ENCODE peak calls at places on chromosomes 3 and 15, in eight cellular contexts. Z, V, M, C, E, P, G and Q are unnamed samples.

GRCh38 chr3:51686512-51687215 is 15.6 kb downstream of the TEX264 start:
- DNase-seq in M (peak), V (peak), Z (peak), C (peak), G (no peak), P (peak), E (peak), Q (peak)

GRCh38 chr15:44584162-44584749 is 47.3 kb downstream of the EIF3J start:
- DNase-seq in G (no peak), E (peak), P (peak), V (peak), Z (peak), C (no peak), M (peak), Q (no peak)

GRCh38 chr3:39376929-39377634 is 6.1 kb upstream of the SLC25A38 start:
- DNase-seq in Z (no peak), M (no peak), G (no peak), V (no peak), P (no peak), E (no peak), C (no peak), Q (no peak)

GRCh38 chr15:85480923-85481322 is 100.5 kb downstream of the AKAP13 start:
- DNase-seq in E (no peak), C (no peak), P (no peak), Z (no peak), G (no peak), M (no peak), V (no peak), Q (no peak)

GRCh38 chr15:27479232-27480140 is 508.5 kb downstream of the GABRG3 start:
- DNase-seq in Z (no peak), M (no peak), G (peak), C (no peak), E (no peak), V (no peak), P (no peak), Q (no peak)

GRCh38 chr15:69979269-69979668 is 118.4 kb downstream of the TLE3 start:
- DNase-seq in V (no peak), P (peak), C (no peak), G (no peak), M (peak), E (no peak), Z (no peak), Q (no peak)

GRCh38 chr3:197366301-197367044 is 68.1 kb upstream of the DLG1 start:
- DNase-seq in P (peak), V (no peak), Z (no peak), E (no peak), C (no peak), M (no peak), G (no peak), Q (no peak)

GRCh38 chr15:42018306-42019224 is 2.3 kb downstream of the PLA2G4E start:
- DNase-seq in E (no peak), C (no peak), Z (no peak), V (no peak), P (no peak), G (no peak), M (no peak), Q (no peak)

GRCh38 chr3:33372218-33373081 is 67.8 kb downstream of the UBP1 start:
- DNase-seq in E (peak), C (peak), P (peak), M (peak), Z (peak), V (peak), G (no peak), Q (no peak)

GRCh38 chr3:182412066-182412465 is 381.2 kb upstream of the ATP11B start:
- DNase-seq in P (peak), V (no peak), Z (no peak), G (no peak), C (no peak), M (no peak), E (no peak), Q (no peak)

GRCh38 chr3:122977645-122978466 is 49.7 kb downstream of the SEMA5B start:
- DNase-seq in E (no peak), V (no peak), M (no peak), Z (no peak), G (peak), C (no peak), P (peak), Q (peak)

GRCh38 chr3:45951946-45952345 is 8.7 kb downstream of the CXCR6 start:
- DNase-seq in G (no peak), Z (no peak), C (no peak), E (no peak), P (no peak), V (no peak), M (no peak), Q (no peak)

GRCh38 chr15:41051139-41051538 is 64.9 kb downstream of the INO80 start:
- DNase-seq in C (no peak), V (no peak), Z (no peak), G (no peak), E (no peak), M (no peak), P (no peak), Q (no peak)

GRCh38 chr3:42377681-42378080 is 32.7 kb downstream of the LYZL4 start:
- DNase-seq in M (no peak), P (no peak), G (no peak), Z (no peak), V (no peak), C (no peak), E (no peak), Q (no peak)

GRCh38 chr3:54131026-54131605 is 8.8 kb downstream of the CACNA2D3 start:
- DNase-seq in V (no peak), M (no peak), Z (no peak), P (no peak), E (no peak), G (no peak), C (no peak), Q (no peak)

GRCh38 chr15:63818191-63818590 is 15.6 kb downstream of the HERC1 start:
- DNase-seq in P (no peak), G (no peak), C (no peak), V (no peak), M (no peak), Z (no peak), E (no peak), Q (no peak)

GRCh38 chr3:46690798-46691197 is 2.7 kb downstream of the ALS2CL start:
- DNase-seq in Z (no peak), M (no peak), C (no peak), P (peak), V (no peak), G (no peak), E (no peak), Q (peak)

GRCh38 chr3:15313461-15313860 is 18.9 kb downstream of the SH3BP5 start:
- DNase-seq in Z (peak), E (peak), M (no peak), C (no peak), V (no peak), P (no peak), G (peak), Q (no peak)

GRCh38 chr3:41167722-41168497 is 31.4 kb upstream of the CTNNB1 start:
- DNase-seq in C (no peak), E (peak), G (no peak), V (no peak), M (no peak), Z (no peak), P (no peak), Q (no peak)

GRCh38 chr3:173932624-173933023 is 535.1 kb downstream of the NLGN1 start:
- DNase-seq in E (no peak), G (no peak), Z (no peak), V (no peak), M (no peak), C (no peak), P (peak), Q (no peak)

GRCh38 chr3:193605876-193606275 is 12.9 kb downstream of the OPA1 start:
- DNase-seq in G (no peak), V (peak), Z (peak), M (peak), E (peak), P (peak), C (no peak), Q (no peak)

GRCh38 chr3:23304424-23304823 is 101.3 kb downstream of the UBE2E2 start:
- DNase-seq in C (no peak), Z (no peak), P (no peak), M (no peak), V (no peak), G (no peak), E (no peak), Q (no peak)

GRCh38 chr3:147159141-147159540 is 247.2 kb downstream of the ZIC4 start:
- DNase-seq in V (no peak), G (no peak), P (no peak), Z (no peak), E (no peak), C (no peak), M (no peak), Q (no peak)

GRCh38 chr3:66297260-66297863 is 76.6 kb downstream of the SLC25A26 start:
- DNase-seq in P (no peak), Z (no peak), C (no peak), M (no peak), G (no peak), V (no peak), E (no peak), Q (no peak)

GRCh38 chr3:149391960-149392359 is 14.5 kb upstream of the TM4SF1 start:
- DNase-seq in E (no peak), V (no peak), Z (no peak), P (no peak), G (no peak), C (no peak), M (no peak), Q (no peak)

GRCh38 chr3:142853270-142854163 is 35.4 kb downstream of the PCOLCE2 start:
- DNase-seq in G (no peak), E (no peak), M (no peak), Z (no peak), V (no peak), P (peak), C (no peak), Q (no peak)

GRCh38 chr3:197256836-197257444 is 41.5 kb downstream of the DLG1 start:
- DNase-seq in M (peak), G (no peak), V (peak), E (peak), P (peak), C (no peak), Z (peak), Q (no peak)

GRCh38 chr3:170869645-170870593 is at the start of gene RPL22L1:
- DNase-seq in Z (peak), M (peak), E (peak), C (peak), P (peak), G (no peak), V (peak), Q (peak)

GRCh38 chr15:55782901-55783300 is 39.9 kb upstream of the PRTG start:
- DNase-seq in V (no peak), M (no peak), G (no peak), P (no peak), C (no peak), Z (no peak), E (no peak), Q (no peak)

GRCh38 chr15:98333206-98333605 is 315.1 kb upstream of the IGF1R start:
- DNase-seq in M (no peak), E (no peak), V (no peak), C (no peak), P (no peak), G (no peak), Z (no peak), Q (no peak)